ENCODE peak calls at places on chromosomes 6 and 20, in five cellular contexts. One of them, this sample, is unnamed.

GRCh38 chr6:101069191-101069795 is 188.2 kb upstream of the ASCC3 start:
- DNase-seq in NCI-H1417: no peak
- DNase-seq in endothelial cell: no peak
- DNase-seq in fibroblast of lung: no peak
- DNase-seq in germinal center: no peak
- DNase-seq in this sample: no peak

GRCh38 chr6:75273009-75273408 is 11.6 kb downstream of the TMEM30A start:
- DNase-seq in germinal center: no peak
- DNase-seq in fibroblast of lung: no peak
- DNase-seq in endothelial cell: no peak
- DNase-seq in NCI-H1417: no peak
- DNase-seq in this sample: no peak

GRCh38 chr20:50788045-50788867 is 6.6 kb upstream of the BCAS4 start:
- DNase-seq in NCI-H1417: no peak
- DNase-seq in endothelial cell: no peak
- DNase-seq in fibroblast of lung: peak; percentile 85
- DNase-seq in germinal center: no peak
- DNase-seq in this sample: no peak

GRCh38 chr6:52390361-52390727 is 28.4 kb downstream of the PAQR8 start:
- DNase-seq in germinal center: peak; percentile 37
- DNase-seq in NCI-H1417: peak; percentile 28
- DNase-seq in endothelial cell: no peak
- DNase-seq in fibroblast of lung: peak; percentile 33
- DNase-seq in this sample: no peak

GRCh38 chr6:72950114-72950860 is 275.0 kb downstream of the KHDC1L start:
- DNase-seq in fibroblast of lung: peak; percentile 93
- DNase-seq in endothelial cell: no peak
- DNase-seq in germinal center: no peak
- DNase-seq in NCI-H1417: no peak
- DNase-seq in this sample: no peak

GRCh38 chr6:67506352-67506751 is 1128.7 kb upstream of the ADGRB3 start:
- DNase-seq in fibroblast of lung: no peak
- DNase-seq in endothelial cell: no peak
- DNase-seq in NCI-H1417: no peak
- DNase-seq in germinal center: no peak
- DNase-seq in this sample: no peak

GRCh38 chr6:40413231-40413755 is 173.9 kb downstream of the LRFN2 start:
- DNase-seq in NCI-H1417: no peak
- DNase-seq in fibroblast of lung: no peak
- DNase-seq in germinal center: no peak
- DNase-seq in endothelial cell: no peak
- DNase-seq in this sample: peak; percentile 12

GRCh38 chr20:8721098-8721497 is 347.8 kb upstream of the PLCB4 start:
- DNase-seq in NCI-H1417: peak; percentile 84
- DNase-seq in fibroblast of lung: peak; percentile 73
- DNase-seq in endothelial cell: peak; percentile 55
- DNase-seq in germinal center: no peak
- DNase-seq in this sample: peak; percentile 39

GRCh38 chr6:134741193-134741521 is 208.7 kb downstream of the ALDH8A1 start:
- DNase-seq in fibroblast of lung: no peak
- DNase-seq in germinal center: no peak
- DNase-seq in NCI-H1417: no peak
- DNase-seq in endothelial cell: peak; percentile 7
- DNase-seq in this sample: peak; percentile 45

GRCh38 chr20:62742979-62743776 is 34.5 kb downstream of the NTSR1 start:
- DNase-seq in germinal center: no peak
- DNase-seq in NCI-H1417: no peak
- DNase-seq in fibroblast of lung: no peak
- DNase-seq in endothelial cell: no peak
- DNase-seq in this sample: no peak

GRCh38 chr6:113610377-113610988 is 246.7 kb upstream of the MARCKS start:
- DNase-seq in NCI-H1417: no peak
- DNase-seq in germinal center: no peak
- DNase-seq in fibroblast of lung: no peak
- DNase-seq in endothelial cell: no peak
- DNase-seq in this sample: no peak

GRCh38 chr20:36542019-36542488 is 735 bp downstream of the MYL9 start:
- DNase-seq in NCI-H1417: no peak
- DNase-seq in endothelial cell: peak; percentile 69
- DNase-seq in germinal center: no peak
- DNase-seq in fibroblast of lung: peak; percentile 60
- DNase-seq in this sample: peak; percentile 54

GRCh38 chr6:157558049-157558448 is 177.1 kb downstream of the ZDHHC14 start:
- DNase-seq in fibroblast of lung: no peak
- DNase-seq in NCI-H1417: no peak
- DNase-seq in germinal center: no peak
- DNase-seq in endothelial cell: no peak
- DNase-seq in this sample: no peak

This sample was measured in nephron progenitor cell.